ENCODE peak calls at places on chromosomes 13 and 19, in five cellular contexts. Y, G, E, T and Q are unnamed samples.

GRCh38 chr13:105817011-105817410 is 718.5 kb downstream of the EFNB2 start:
- DNase-seq in Y (peak; percentile 38), G (no peak), E (no peak), T (no peak), Q (peak; percentile 73)

GRCh38 chr13:50156140-50156539 is 140.9 kb downstream of the KCNRG start:
- DNase-seq in Y (no peak), G (peak; percentile 74), E (peak; percentile 38), T (peak; percentile 28), Q (no peak)

GRCh38 chr19:14632286-14632685 is 42.4 kb downstream of the ADGRE3 start:
- DNase-seq in Y (peak; percentile 53), G (no peak), E (no peak), T (peak; percentile 4), Q (no peak)

GRCh38 chr19:42286349-42287016 is 15.4 kb upstream of the PRR19 start:
- DNase-seq in Y (no peak), G (peak; percentile 48), E (no peak), T (peak; percentile 52), Q (no peak)

GRCh38 chr13:19154843-19155242 is 26.8 kb downstream of the TUBA3C start:
- DNase-seq in Y (no peak), G (no peak), E (no peak), T (no peak), Q (no peak)

GRCh38 chr13:79413521-79413920 is 7.5 kb upstream of the RBM26 start:
- DNase-seq in Y (no peak), G (no peak), E (no peak), T (no peak), Q (no peak)

GRCh38 chr19:6970478-6970877 is 50.8 kb downstream of the MBD3L2B start:
- DNase-seq in Y (no peak), G (no peak), E (no peak), T (no peak), Q (no peak)

GRCh38 chr13:42384265-42384664 is 112.3 kb downstream of the AKAP11 start:
- DNase-seq in Y (peak; percentile 59), G (peak; percentile 26), E (no peak), T (no peak), Q (no peak)

GRCh38 chr19:4295972-4296771 is 6.0 kb downstream of the TMIGD2 start:
- DNase-seq in Y (no peak), G (no peak), E (no peak), T (peak; percentile 33), Q (no peak)

GRCh38 chr13:36130542-36131214 is 504 bp downstream of the DCLK1 start:
- DNase-seq in Y (no peak), G (peak; percentile 14), E (no peak), T (no peak), Q (no peak)

GRCh38 chr13:95492044-95492801 is 60.3 kb upstream of the CLDN10 start:
- DNase-seq in Y (peak; percentile 32), G (no peak), E (no peak), T (no peak), Q (no peak)

GRCh38 chr13:91739751-91740150 is 341.3 kb downstream of the GPC5 start:
- DNase-seq in Y (no peak), G (no peak), E (no peak), T (no peak), Q (no peak)

GRCh38 chr19:8638078-8638619 is 7.7 kb downstream of the NFILZ start:
- DNase-seq in Y (peak; percentile 67), G (peak; percentile 76), E (no peak), T (no peak), Q (no peak)

GRCh38 chr13:71979616-71980015 is 112.6 kb upstream of the DACH1 start:
- DNase-seq in Y (peak; percentile 16), G (peak; percentile 5), E (no peak), T (peak; percentile 16), Q (no peak)

GRCh38 chr19:15934332-15935078 is at the start of gene CYP4F11:
- DNase-seq in Y (peak; percentile 46), G (no peak), E (no peak), T (no peak), Q (peak; percentile 30)

GRCh38 chr13:33846306-33847062 is 28.5 kb downstream of the RFC3 start:
- DNase-seq in Y (no peak), G (no peak), E (no peak), T (no peak), Q (no peak)

GRCh38 chr13:31803327-31803726 is 64.0 kb downstream of the RXFP2 start:
- DNase-seq in Y (no peak), G (no peak), E (no peak), T (no peak), Q (no peak)

GRCh38 chr13:107838592-107839161 is 376.7 kb downstream of the LIG4 start:
- DNase-seq in Y (no peak), G (no peak), E (no peak), T (no peak), Q (no peak)

GRCh38 chr19:33199441-33200265 is 5.5 kb downstream of the LRP3 start:
- DNase-seq in Y (no peak), G (no peak), E (no peak), T (no peak), Q (no peak)

GRCh38 chr13:101490400-101491015 is 38.0 kb downstream of the ITGBL1 start:
- DNase-seq in Y (peak; percentile 60), G (no peak), E (no peak), T (no peak), Q (no peak)

GRCh38 chr19:13091400-13092161 is 11.1 kb downstream of the LYL1 start:
- DNase-seq in Y (no peak), G (peak; percentile 95), E (no peak), T (peak; percentile 86), Q (no peak)

GRCh38 chr19:35179830-35180229 is 25.3 kb downstream of the FXYD5 start:
- DNase-seq in Y (no peak), G (no peak), E (no peak), T (no peak), Q (no peak)

GRCh38 chr13:26062853-26063444 is 11.1 kb upstream of the SHISA2 start:
- DNase-seq in Y (peak; percentile 76), G (peak; percentile 75), E (no peak), T (peak; percentile 78), Q (no peak)

GRCh38 chr13:49569993-49570689 is 15.2 kb downstream of the RCBTB1 start:
- DNase-seq in Y (peak; percentile 87), G (no peak), E (no peak), T (no peak), Q (no peak)

GRCh38 chr19:1213391-1214286 is 8.1 kb downstream of the STK11 start:
- DNase-seq in Y (no peak), G (peak; percentile 54), E (no peak), T (peak; percentile 31), Q (no peak)
- H3K4me3 ChIP-seq in Y (no peak overlapping the region), G (no peak overlapping the region), E (no peak overlapping the region), T (no peak overlapping the region), Q (no peak overlapping the region)

GRCh38 chr19:58473775-58474174 is 2.4 kb upstream of the ZNF446 start:
- DNase-seq in Y (no peak), G (no peak), E (no peak), T (no peak), Q (no peak)
- TF ChIP-seq CTCF in Y (no peak), G (no peak), E (no peak), T (no peak), Q (no peak)

GRCh38 chr19:18789422-18789832 is 1.7 kb downstream of the COMP start:
- DNase-seq in Y (no peak), G (no peak), E (no peak), T (no peak), Q (no peak)

GRCh38 chr19:18790566-18791314 is at the start of gene COMP:
- DNase-seq in Y (no peak), G (no peak), E (no peak), T (no peak), Q (no peak)

GRCh38 chr19:18792661-18793060 is 1.6 kb upstream of the COMP start:
- DNase-seq in Y (no peak), G (no peak), E (no peak), T (no peak), Q (no peak)

GRCh38 chr19:18789883-18790565 is 1.1 kb downstream of the COMP start:
- DNase-seq in Y (no peak), G (no peak), E (no peak), T (no peak), Q (no peak)

DNA sequence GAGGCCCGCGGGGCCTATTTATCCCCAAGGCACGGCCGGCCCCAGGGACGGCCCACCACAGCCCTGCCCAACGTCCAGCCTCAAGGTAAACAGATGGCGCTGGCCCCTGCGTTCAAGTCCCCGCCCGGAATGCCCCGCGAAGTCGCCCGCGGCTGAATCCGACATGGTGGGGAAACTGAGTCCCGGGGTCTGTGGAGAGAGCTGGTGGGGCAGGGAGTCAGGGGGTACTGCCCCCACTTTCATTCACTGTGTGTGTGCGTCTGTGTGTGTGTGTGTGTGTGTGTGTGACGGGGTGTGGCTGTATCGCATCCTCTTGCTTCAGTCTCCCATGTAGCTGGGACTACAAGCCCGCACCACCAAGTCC is 192 bp upstream of the COMP start:
- DNase-seq in Y (no peak), G (no peak), E (no peak), T (no peak), Q (no peak)
- H3K4me3 ChIP-seq in Y (no peak overlapping the region), G (no peak overlapping the region), E (no peak overlapping the region), T (no peak overlapping the region), Q (no peak overlapping the region)

GRCh38 chr19:44163789-44164188 is 1.1 kb upstream of the ZNF226 start:
- DNase-seq in Y (no peak), G (no peak), E (no peak), T (no peak), Q (no peak)

GRCh38 chr19:44164327-44164672 is 600 bp upstream of the ZNF226 start:
- DNase-seq in Y (no peak), G (no peak), E (no peak), T (no peak), Q (no peak)

DNA sequence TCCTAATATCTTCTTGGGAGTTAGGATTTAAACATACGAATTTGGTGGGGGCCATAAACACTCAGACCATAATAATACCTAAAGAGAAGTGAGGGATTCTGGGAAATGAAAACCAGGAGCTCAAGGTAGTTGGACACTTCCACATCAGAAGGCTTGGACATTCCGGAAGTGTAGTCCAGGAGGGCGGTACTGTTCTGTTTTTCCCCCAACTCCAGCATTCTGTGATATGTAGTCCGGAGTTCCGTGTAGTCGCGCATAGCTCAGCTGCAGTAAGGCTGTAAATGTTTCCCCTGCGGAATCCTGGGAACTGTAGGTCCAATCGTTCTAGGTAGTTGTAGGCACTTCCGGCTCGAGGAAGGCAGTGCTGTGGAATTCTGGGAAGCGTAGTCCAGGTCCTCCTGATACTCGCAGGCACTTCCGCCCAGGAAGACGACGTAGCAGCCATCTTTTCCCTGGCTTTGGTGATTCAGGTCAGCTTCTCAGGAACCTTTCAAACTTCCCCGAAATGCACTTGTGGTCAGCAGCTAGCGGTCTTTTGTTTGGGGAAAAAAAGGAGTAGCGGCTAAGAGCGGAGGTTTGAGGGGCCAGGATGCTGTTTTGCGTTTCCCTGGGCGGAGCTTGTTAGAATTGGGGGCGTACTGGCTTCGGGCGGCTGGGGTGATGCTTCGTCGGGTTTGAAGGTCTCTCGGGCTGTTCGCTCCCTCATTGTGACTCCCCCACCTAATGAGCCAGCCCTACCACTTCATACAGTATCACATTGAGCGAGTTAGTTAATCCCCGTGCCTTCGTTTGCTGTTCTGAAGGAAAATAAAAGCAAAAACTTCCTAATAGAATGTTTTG is at the start of gene ZNF226:
- DNase-seq in Y (peak; percentile 92), G (peak; percentile 99), E (peak; percentile 97), T (peak; percentile 99), Q (peak; percentile 98)
- TF ChIP-seq CTCF in Y (no peak), G (no peak), E (no peak), T (no peak), Q (no peak)

GRCh38 chr13:55493297-55493696 is 1647.4 kb upstream of the PRR20A start:
- DNase-seq in Y (no peak), G (no peak), E (no peak), T (no peak), Q (no peak)
- H3K4me3 ChIP-seq in Y (no peak overlapping the region), G (no peak overlapping the region), E (no peak overlapping the region), T (no peak overlapping the region), Q (no peak overlapping the region)

GRCh38 chr13:46052314-46053161 is at the start of gene ZC3H13:
- DNase-seq in Y (peak; percentile 92), G (peak; percentile 95), E (peak; percentile 88), T (peak; percentile 96), Q (peak; percentile 74)
- TF ChIP-seq CTCF in Y (peak; percentile 28), G (peak; percentile 33), E (peak; percentile 50), T (peak; percentile 31), Q (peak; percentile 38)